ENCODE peak calls at places on chromosomes 4 and X, in six cellular contexts. One of them, this sample, is unnamed.

GRCh38 chr4:26959654-26960047 is 99.0 kb downstream of the STIM2 start:
- DNase-seq in PC-3: no peak
- DNase-seq in fibroblast of the conjunctiva: no peak
- DNase-seq in cardiac fibroblast: no peak
- DNase-seq in gastrocnemius medialis: no peak
- DNase-seq in NB4: no peak
- DNase-seq in this sample: no peak

GRCh38 chr4:83629945-83630684 is 94.2 kb downstream of the GPAT3 start:
- DNase-seq in PC-3: peak
- DNase-seq in fibroblast of the conjunctiva: peak
- DNase-seq in cardiac fibroblast: peak
- DNase-seq in gastrocnemius medialis: no peak
- DNase-seq in NB4: peak
- DNase-seq in this sample: peak

GRCh38 chrX:50988649-50989048 is 78.1 kb downstream of the BMP15 start:
- DNase-seq in PC-3: peak
- DNase-seq in fibroblast of the conjunctiva: peak
- DNase-seq in cardiac fibroblast: peak
- DNase-seq in gastrocnemius medialis: no peak
- DNase-seq in NB4: peak
- DNase-seq in this sample: peak

GRCh38 chr4:54402880-54403503 is 173.9 kb downstream of the PDGFRA start:
- DNase-seq in PC-3: no peak
- DNase-seq in fibroblast of the conjunctiva: no peak
- DNase-seq in cardiac fibroblast: no peak
- DNase-seq in gastrocnemius medialis: no peak
- DNase-seq in NB4: no peak
- DNase-seq in this sample: no peak

GRCh38 chrX:132216283-132216682 is 3.0 kb downstream of the RAP2C start:
- DNase-seq in PC-3: no peak
- DNase-seq in fibroblast of the conjunctiva: no peak
- DNase-seq in cardiac fibroblast: no peak
- DNase-seq in gastrocnemius medialis: no peak
- DNase-seq in NB4: peak
- DNase-seq in this sample: no peak

GRCh38 chr4:76306882-76307669 is 543 bp downstream of the STBD1 start:
- DNase-seq in PC-3: peak
- DNase-seq in fibroblast of the conjunctiva: peak
- DNase-seq in cardiac fibroblast: peak
- DNase-seq in gastrocnemius medialis: peak
- DNase-seq in NB4: peak
- DNase-seq in this sample: peak

GRCh38 chr4:6229095-6229494 is 28.7 kb upstream of the JAKMIP1 start:
- DNase-seq in PC-3: no peak
- DNase-seq in fibroblast of the conjunctiva: no peak
- DNase-seq in cardiac fibroblast: no peak
- DNase-seq in gastrocnemius medialis: no peak
- DNase-seq in NB4: no peak
- DNase-seq in this sample: no peak

GRCh38 chr4:119328695-119329094 is 6.8 kb upstream of the FABP2 start:
- DNase-seq in PC-3: no peak
- DNase-seq in fibroblast of the conjunctiva: no peak
- DNase-seq in cardiac fibroblast: no peak
- DNase-seq in gastrocnemius medialis: no peak
- DNase-seq in NB4: no peak
- DNase-seq in this sample: no peak

GRCh38 chr4:40301592-40301991 is 33.5 kb upstream of the CHRNA9 start:
- DNase-seq in PC-3: no peak
- DNase-seq in fibroblast of the conjunctiva: no peak
- DNase-seq in cardiac fibroblast: no peak
- DNase-seq in gastrocnemius medialis: no peak
- DNase-seq in NB4: no peak
- DNase-seq in this sample: no peak